ENCODE peak calls at places on chromosomes 5 and 9, in five cellular contexts. H is heart left ventricle, F is fibroblast of lung, B is bronchial epithelial cell, O is tibial nerve. S is an unnamed sample. For H3K27me3 and H3K36me3, the result is how much of the 10 kb centered on the place peaks cover.

GRCh38 chr9:111970827-111971226 is 74.2 kb downstream of the UGCG start:
- DNase-seq in H (no peak), O (no peak), B (peak), F (no peak), S (no peak)

GRCh38 chr5:6667648-6668047 is 34.4 kb downstream of the SRD5A1 start:
- DNase-seq in O (no peak), H (no peak), B (no peak), F (no peak), S (no peak)

GRCh38 chr5:103433216-103433615 is 129.4 kb downstream of the NUDT12 start:
- DNase-seq in B (peak), H (no peak), F (peak), O (no peak), S (peak)

GRCh38 chr5:116343961-116344360 is 230.7 kb downstream of the SEMA6A start:
- DNase-seq in F (no peak), O (no peak), H (no peak), B (no peak), S (no peak)

GRCh38 chr5:42648036-42648435 is 108.6 kb upstream of the CCDC152 start:
- DNase-seq in O (no peak), H (no peak), B (no peak), F (no peak), S (no peak)

GRCh38 chr9:98708933-98709911 is at the start of gene GABBR2:
- DNase-seq in B (no peak), H (no peak), O (no peak), F (peak), S (peak)

GRCh38 chr5:7869474-7870136 is 657 bp downstream of the MTRR start:
- DNase-seq in O (no peak), B (no peak), H (no peak), F (no peak), S (peak)

GRCh38 chr5:176167800-176168199 is 70.4 kb upstream of the SIMC1 start:
- DNase-seq in O (no peak), H (no peak), B (peak), F (no peak), S (no peak)

GRCh38 chr9:36677611-36678010 is 104.9 kb downstream of the MELK start:
- DNase-seq in B (no peak), O (no peak), F (peak), H (no peak), S (no peak)

GRCh38 chr9:127893392-127893791 is 6.0 kb downstream of the ST6GALNAC6 start:
- DNase-seq in B (no peak), F (no peak), H (no peak), O (no peak), S (no peak)

GRCh38 chr5:136062563-136063274 is 33.9 kb downstream of the TGFBI start:
- DNase-seq in O (no peak), H (no peak), F (peak), B (peak), S (no peak)

GRCh38 chr9:126226991-126227937 is 99.4 kb upstream of the MVB12B start:
- DNase-seq in O (no peak), H (no peak), B (no peak), F (no peak), S (no peak)

GRCh38 chr5:87103616-87104287 is 163.9 kb upstream of the RASA1 start:
- DNase-seq in O (no peak), H (no peak), F (no peak), B (no peak), S (no peak)

GRCh38 chr9:92171822-92172221 is 56.6 kb upstream of the SPTLC1 start:
- DNase-seq in B (no peak), F (no peak), O (no peak), H (no peak), S (no peak)

GRCh38 chr9:120926397-120926928 is at the start of gene TRAF1:
- DNase-seq in H (no peak), F (peak), O (no peak), B (no peak), S (no peak)

GRCh38 chr9:130537346-130538050 is 41.9 kb upstream of the FUBP3 start:
- DNase-seq in O (no peak), H (no peak), F (peak), B (peak), S (no peak)

GRCh38 chr9:95018099-95018927 is 291.8 kb downstream of the AOPEP start:
- DNase-seq in H (peak), B (peak), F (peak), O (peak), S (peak)

GRCh38 chr9:99104459-99105151 is at the start of gene TGFBR1:
- DNase-seq in H (peak), F (peak), B (peak), O (peak), S (peak)

GRCh38 chr9:89667730-89668129 is 62.9 kb downstream of the GADD45G start:
- DNase-seq in B (no peak), F (no peak), O (no peak), H (no peak), S (no peak)

GRCh38 chr5:103275851-103276250 is 17.3 kb downstream of the MACIR start:
- DNase-seq in H (no peak), O (no peak), B (no peak), F (no peak), S (no peak)

GRCh38 chr9:90841213-90841612 is 39.6 kb downstream of the SYK start:
- DNase-seq in O (no peak), F (no peak), H (no peak), B (no peak), S (no peak)

GRCh38 chr5:107874810-107875209 is 204.1 kb upstream of the EFNA5 start:
- DNase-seq in F (peak), H (no peak), B (peak), O (no peak), S (no peak)

GRCh38 chr5:177447611-177448243 is 1.1 kb downstream of the PRR7 start:
- DNase-seq in B (peak), O (no peak), H (peak), F (peak), S (peak)

GRCh38 chr9:132973713-132974112 is 4.8 kb upstream of the GFI1B start:
- DNase-seq in O (no peak), H (no peak), B (no peak), F (peak), S (peak)

GRCh38 chr9:78539904-78540303 is 243.0 kb downstream of the PSAT1 start:
- DNase-seq in F (peak), O (no peak), H (no peak), B (no peak), S (peak)

GRCh38 chr5:135596364-135596763 is 17.6 kb upstream of the CXCL14 start:
- DNase-seq in F (no peak), B (no peak), O (no peak), H (no peak), S (no peak)

GRCh38 chr5:111697881-111698757 is 58.9 kb downstream of the NREP start:
- DNase-seq in F (peak), H (no peak), O (no peak), B (peak), S (peak)

GRCh38 chr5:65326912-65327311 is 154.8 kb downstream of the ADAMTS6 start:
- DNase-seq in O (no peak), H (no peak), F (peak), B (no peak), S (peak)

GRCh38 chr5:139014726-139015125 is 139.6 kb upstream of the LRRTM2 start:
- DNase-seq in F (peak), B (peak), O (no peak), H (no peak), S (peak)

GRCh38 chr5:78896128-78896527 is 89.0 kb downstream of the ARSB start:
- DNase-seq in O (no peak), F (peak), B (peak), H (no peak), S (peak)

GRCh38 chr5:140228364-140228837 is 53.4 kb downstream of the CYSTM1 start:
- DNase-seq in H (no peak), F (no peak), B (no peak), O (no peak), S (no peak)

GRCh38 chr5:171418982-171419662 is at the start of gene FGF18:
- DNase-seq in H (peak), B (no peak), O (peak), F (peak), S (peak)

GRCh38 chr9:86941196-86941595 is 6.1 kb downstream of the GAS1 start:
- DNase-seq in O (no peak), H (no peak), B (no peak), F (no peak), S (no peak)
- H3K27me3 ChIP-seq in O (under half), H (under half), B (under half), F (under half), S (under half)

DNA sequence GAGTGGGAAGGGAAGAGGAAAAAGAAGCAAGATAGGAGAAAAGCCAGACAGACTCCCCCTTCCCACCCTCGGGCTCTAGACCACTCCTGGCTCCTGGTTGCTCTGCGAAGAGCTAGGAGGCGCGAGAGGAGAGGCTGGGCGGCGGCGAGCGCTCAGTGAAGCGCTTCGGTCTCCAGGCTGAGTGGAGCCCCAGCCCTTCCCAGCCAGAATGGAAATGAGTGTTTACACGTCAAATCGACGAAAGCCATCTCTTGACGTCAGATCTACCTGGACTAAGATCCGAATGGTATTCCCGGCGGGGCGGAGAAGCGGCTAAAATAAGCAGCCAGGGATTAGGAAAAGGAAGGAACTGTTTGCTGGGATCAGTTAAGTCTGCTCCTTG is at the start of gene PCSK1:
- DNase-seq in H (no peak), F (peak), O (no peak), B (no peak), S (no peak)
- H3K4me3 ChIP-seq in H (peak), F (no peak), O (peak), B (no peak), S (peak)

GRCh38 chr9:12875216-12875615 is 100.4 kb downstream of the LURAP1L start:
- DNase-seq in B (peak), F (peak), O (no peak), H (no peak), S (no peak)

GRCh38 chr9:12876872-12877271 is 102.1 kb downstream of the LURAP1L start:
- DNase-seq in O (no peak), F (no peak), H (no peak), B (no peak), S (no peak)

GRCh38 chr9:12882430-12882829 is 107.6 kb downstream of the LURAP1L start:
- DNase-seq in F (peak), O (no peak), B (no peak), H (no peak), S (no peak)

GRCh38 chr9:12880406-12881016 is 105.7 kb downstream of the LURAP1L start:
- DNase-seq in O (no peak), F (no peak), B (no peak), H (no peak), S (no peak)

DNA sequence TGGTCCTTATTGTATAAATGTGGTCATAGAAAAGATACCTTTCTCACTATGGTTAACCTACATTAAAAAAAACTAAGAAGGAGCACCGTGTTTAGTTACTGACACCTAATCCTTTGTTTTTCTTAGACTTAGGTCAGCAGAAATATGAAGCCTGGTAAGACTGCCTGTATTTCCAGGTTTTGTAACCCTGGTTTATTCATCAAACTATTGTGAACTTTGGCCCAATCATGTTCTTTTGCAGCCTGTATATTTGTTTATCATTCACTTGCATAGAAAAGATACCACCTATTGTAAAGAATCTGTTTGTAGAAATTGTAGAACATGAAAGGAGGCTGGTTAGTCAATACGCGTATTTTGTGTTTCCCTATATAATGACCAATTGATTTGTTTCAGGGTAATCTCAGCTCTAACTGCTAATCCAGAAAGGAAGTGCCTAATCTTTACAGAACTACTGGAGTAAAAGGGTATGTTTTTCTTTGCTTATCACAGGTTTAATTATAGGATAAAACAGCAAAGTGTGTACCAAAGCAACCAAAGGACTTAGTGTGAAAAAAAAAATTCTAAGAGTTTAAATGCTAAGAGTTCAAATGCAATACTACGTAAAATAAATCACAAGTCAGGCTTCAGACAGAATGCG is 103.6 kb downstream of the LURAP1L start:
- DNase-seq in H (no peak), F (peak), O (no peak), B (peak), S (no peak)
- H3K36me3 ChIP-seq in H (under half), F (under half), O (under half), B (under half), S (under half)

DNA sequence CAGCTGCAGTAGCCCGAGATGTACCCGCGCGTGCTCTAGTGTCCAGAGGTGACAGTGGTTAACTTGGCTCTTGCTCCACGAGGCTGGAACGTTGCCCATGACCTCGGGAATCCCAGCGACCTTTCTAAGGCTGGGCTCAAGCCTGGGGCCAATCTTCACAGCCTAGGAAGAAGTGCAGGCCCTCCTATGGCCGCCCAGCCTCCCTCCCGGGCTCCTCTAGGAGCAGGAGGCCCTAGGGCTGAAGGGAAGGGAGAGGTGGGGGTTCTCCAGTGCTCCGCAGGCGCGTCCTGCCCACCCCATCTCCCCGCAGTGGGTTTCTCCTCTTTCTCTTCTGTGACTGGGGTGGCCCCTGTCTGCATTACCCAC is 13.3 kb downstream of the NR2F1 start:
- DNase-seq in H (no peak), B (no peak), F (no peak), O (no peak), S (no peak)
- H3K27me3 ChIP-seq in H (half or more), B (under half), F (under half), O (under half), S (under half)

GRCh38 chr5:36055984-36056383 is 10.7 kb downstream of the UGT3A2 start:
- DNase-seq in H (no peak), O (no peak), B (no peak), F (no peak), S (no peak)

GRCh38 chr5:36058776-36059175 is 7.9 kb downstream of the UGT3A2 start:
- DNase-seq in O (no peak), F (no peak), B (no peak), H (no peak), S (no peak)

GRCh38 chr5:36060516-36060885 is 6.2 kb downstream of the UGT3A2 start:
- DNase-seq in F (no peak), H (no peak), B (no peak), O (no peak), S (no peak)

GRCh38 chr5:36054646-36055045 is 12.0 kb downstream of the UGT3A2 start:
- DNase-seq in H (no peak), O (no peak), B (no peak), F (no peak), S (no peak)

GRCh38 chr5:36059571-36060515 is 6.8 kb downstream of the UGT3A2 start:
- DNase-seq in H (no peak), O (no peak), B (peak), F (no peak), S (peak)
- H3K4me3 ChIP-seq in H (no peak), O (no peak), B (no peak), F (no peak), S (no peak)

DNA sequence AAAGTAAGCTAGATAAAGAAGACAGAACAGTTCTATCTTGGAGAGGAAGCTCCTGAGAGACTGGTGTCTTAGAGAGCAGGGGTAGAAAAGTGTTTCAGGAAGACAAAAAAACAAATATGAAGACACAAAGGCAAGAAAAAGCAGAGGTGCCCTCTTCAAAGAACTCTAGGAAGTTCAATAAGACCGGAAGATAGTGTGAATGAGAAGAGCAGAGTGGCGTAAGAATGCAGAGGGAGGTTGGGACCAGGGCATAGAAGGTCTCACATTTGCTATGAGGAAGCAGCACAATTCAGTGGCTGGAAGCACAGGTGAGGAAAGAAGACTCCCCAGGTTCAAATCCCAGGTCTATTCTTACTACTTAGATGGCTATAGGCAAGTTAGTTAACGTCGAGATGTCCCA is 22.6 kb downstream of the TMEM245 start:
- DNase-seq in F (no peak), B (no peak), H (no peak), O (no peak), S (no peak)
- H3K36me3 ChIP-seq in F (under half), B (under half), H (under half), O (under half), S (under half)

GRCh38 chr9:16755467-16755866 is 115.0 kb downstream of the BNC2 start:
- DNase-seq in F (no peak), O (no peak), B (no peak), H (no peak), S (no peak)

GRCh38 chr9:16752615-16753014 is 117.9 kb downstream of the BNC2 start:
- DNase-seq in O (no peak), F (no peak), B (no peak), H (no peak), S (no peak)

GRCh38 chr9:16753256-16753655 is 117.2 kb downstream of the BNC2 start:
- DNase-seq in F (no peak), O (no peak), H (no peak), B (no peak), S (no peak)

DNA sequence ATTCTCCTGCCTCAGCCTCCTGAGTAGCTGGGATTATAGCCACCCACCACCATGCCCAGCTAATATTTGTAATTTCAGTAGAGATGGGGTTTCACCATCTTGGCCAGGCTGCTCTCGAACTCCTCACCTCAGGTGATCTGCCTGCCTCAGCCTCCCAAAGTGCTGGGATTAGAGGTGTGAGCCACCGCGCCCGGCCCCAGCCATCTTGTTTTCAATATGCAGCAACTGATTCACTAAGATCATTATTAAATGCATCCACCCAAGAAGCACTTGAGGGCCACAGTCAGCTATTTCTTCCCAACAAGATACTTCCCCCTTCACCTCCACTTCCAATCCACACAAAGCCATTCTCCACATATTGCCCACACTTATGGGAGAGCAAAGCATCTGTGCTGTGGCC is 115.8 kb downstream of the BNC2 start:
- DNase-seq in F (no peak), O (no peak), H (no peak), B (no peak), S (no peak)
- H3K27me3 ChIP-seq in F (under half), O (under half), H (under half), B (under half), S (under half)